ENCODE peak calls at places on chromosomes 12 and 14, in six cellular contexts. G is HepG2, P is HCT116, Q is K562, E is GM12878, F is NT2/D1. H is an unnamed sample.

GRCh38 chr12:121124402-121125109 is 8.1 kb upstream of the P2RX7 start:
- DNase-seq in G (peak; percentile 90), P (peak; percentile 87), Q (no peak), E (no peak), F (peak; percentile 46), H (no peak)

GRCh38 chr12:32134144-32134888 is 27.7 kb downstream of the BICD1 start:
- DNase-seq in G (no peak), P (no peak), Q (no peak), E (peak; percentile 61), F (no peak), H (no peak)

GRCh38 chr12:32457251-32458025 is 58.1 kb downstream of the FGD4 start:
- DNase-seq in G (no peak), P (no peak), Q (no peak), E (no peak), F (no peak), H (no peak)

GRCh38 chr12:2797721-2798418 is 3.1 kb downstream of the FKBP4 start:
- DNase-seq in G (no peak), P (no peak), Q (no peak), E (no peak), F (no peak), H (no peak)

GRCh38 chr12:12715459-12716150 is 1.6 kb upstream of the CDKN1B start:
- DNase-seq in G (no peak), P (no peak), Q (peak; percentile 48), E (no peak), F (no peak), H (no peak)

GRCh38 chr12:113097716-113098427 is 37.7 kb downstream of the RASAL1 start:
- DNase-seq in G (no peak), P (no peak), Q (no peak), E (no peak), F (no peak), H (peak; percentile 73)

GRCh38 chr12:113098428-113099028 is 37.0 kb downstream of the RASAL1 start:
- DNase-seq in G (peak; percentile 79), P (peak; percentile 79), Q (peak; percentile 78), E (no peak), F (peak; percentile 68), H (peak; percentile 78)

GRCh38 chr14:93974833-93975232 is 1.5 kb downstream of the ASB2 start:
- DNase-seq in G (no peak), P (no peak), Q (no peak), E (no peak), F (no peak), H (no peak)

GRCh38 chr12:41189395-41190251 is 1.5 kb downstream of the PDZRN4 start:
- DNase-seq in G (no peak), P (no peak), Q (no peak), E (no peak), F (no peak), H (no peak)

GRCh38 chr14:21197418-21198205 is 41.7 kb upstream of the OR5AU1 start:
- DNase-seq in G (no peak), P (no peak), Q (no peak), E (no peak), F (no peak), H (no peak)

GRCh38 chr14:80275208-80275850 is 64.0 kb upstream of the DIO2 start:
- DNase-seq in G (no peak), P (no peak), Q (no peak), E (no peak), F (no peak), H (no peak)

GRCh38 chr12:6929806-6930452 is 2.2 kb downstream of the ATN1 start:
- DNase-seq in G (no peak), P (no peak), Q (peak; percentile 83), E (no peak), F (no peak), H (no peak)

GRCh38 chr14:33184587-33184986 is 245.9 kb downstream of the NPAS3 start:
- DNase-seq in G (no peak), P (no peak), Q (peak; percentile 1), E (no peak), F (no peak), H (no peak)

GRCh38 chr12:28698541-28698940 is 450.5 kb upstream of the FAR2 start:
- DNase-seq in G (no peak), P (no peak), Q (no peak), E (no peak), F (no peak), H (no peak)
- TF ChIP-seq ZNF274 in G (no peak), P (no peak), Q (no peak), E (no peak), F (no peak), H (no peak)

DNA sequence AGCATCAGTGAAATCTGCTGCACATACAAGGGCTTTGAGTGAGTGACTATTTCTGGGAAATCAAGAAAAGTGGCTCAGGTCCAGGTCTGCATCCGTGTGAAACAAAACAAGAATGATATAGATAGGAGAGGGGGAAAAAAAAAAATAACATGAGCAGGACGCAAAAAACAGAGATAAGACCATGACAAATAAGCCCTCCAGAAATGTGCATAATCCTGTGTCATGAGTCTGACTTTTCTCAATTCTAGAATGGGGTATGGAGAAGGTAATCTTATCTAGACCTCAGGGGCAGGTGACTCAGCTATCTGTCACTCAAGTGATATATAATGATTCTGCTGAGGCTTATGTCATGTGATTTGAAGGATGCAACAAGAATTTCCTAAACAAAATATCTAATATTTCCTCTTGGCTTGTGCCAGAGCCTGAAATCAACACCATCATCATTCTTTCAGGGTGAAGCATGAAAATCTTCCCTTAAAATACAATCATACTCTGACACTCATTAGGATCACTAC is 250.0 kb downstream of the PHLDA1 start:
- DNase-seq in G (no peak), P (peak; percentile 49), Q (peak; percentile 77), E (no peak), F (no peak), H (no peak)
- TF ChIP-seq ZNF274 in G (no peak), P (no peak), Q (no peak), E (no peak), F (no peak), H (no peak)

DNA sequence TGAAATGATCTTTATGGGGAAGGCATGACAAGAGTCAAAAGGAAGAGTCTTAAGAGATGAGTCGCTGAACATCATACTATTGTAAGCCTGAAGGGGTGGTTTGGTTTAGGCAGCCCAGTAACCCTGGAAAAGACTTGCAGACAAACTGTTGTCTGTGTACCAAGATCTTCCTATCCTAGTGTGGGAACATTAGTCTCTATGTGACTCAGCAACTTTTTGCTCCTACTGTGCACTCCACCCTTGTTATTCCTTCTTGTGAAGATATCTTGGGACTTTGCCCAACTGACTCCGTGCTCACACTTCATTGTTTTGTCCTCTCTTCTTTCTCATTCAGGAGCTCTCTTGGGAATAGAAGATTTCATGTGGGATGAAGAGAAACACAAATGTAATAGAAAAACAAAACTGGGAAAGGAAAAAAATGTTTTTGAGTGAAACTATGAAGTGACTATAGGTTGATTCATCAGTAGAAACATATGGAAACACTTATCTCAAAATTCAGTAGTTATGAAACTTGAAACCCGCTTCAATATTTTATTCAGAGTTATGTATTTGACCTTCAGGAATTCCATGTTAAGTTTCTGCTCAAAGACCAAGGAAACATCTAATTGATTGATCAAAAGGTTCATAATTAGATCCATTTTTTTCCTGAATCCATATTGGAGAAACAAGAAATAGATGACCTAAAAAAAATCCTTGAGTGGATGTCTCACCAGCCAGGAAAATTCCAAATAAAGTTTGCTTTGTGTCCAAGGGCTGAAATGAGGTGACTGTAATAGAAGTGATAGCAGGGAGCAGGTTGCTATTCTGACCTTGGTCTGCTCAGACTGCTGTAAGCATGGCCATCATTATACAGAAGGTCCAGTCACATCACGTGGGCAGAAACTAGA is 67.2 kb downstream of the BTG1 start:
- DNase-seq in G (no peak), P (peak; percentile 12), Q (peak; percentile 83), E (no peak), F (no peak), H (no peak)
- TF ChIP-seq ZNF274 in G (no peak), P (no peak), Q (no peak), E (no peak), F (no peak), H (no peak)

DNA sequence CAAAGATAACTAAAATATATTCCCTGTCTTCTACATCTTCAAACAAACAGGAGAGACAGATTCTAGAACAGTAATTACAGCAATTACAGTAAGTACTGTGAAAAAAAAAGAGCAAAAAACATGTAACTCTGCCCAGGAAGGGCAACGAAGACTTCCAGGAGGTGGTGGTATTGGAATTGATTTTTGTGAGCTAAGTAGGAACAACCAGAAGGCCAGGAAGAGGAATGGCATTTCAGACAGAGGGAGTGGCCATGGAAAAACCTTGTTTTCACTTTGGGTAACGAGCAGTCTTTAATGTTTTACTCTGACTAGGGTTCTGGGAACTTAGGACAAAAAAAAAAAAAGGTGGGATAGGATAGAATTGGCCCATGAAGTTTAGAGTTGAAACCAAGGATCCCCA is 196.3 kb upstream of the PLEKHG7 start:
- DNase-seq in G (no peak), P (no peak), Q (no peak), E (no peak), F (no peak), H (no peak)
- TF ChIP-seq ZNF274 in G (no peak), P (no peak), Q (no peak), E (no peak), F (no peak), H (no peak)

DNA sequence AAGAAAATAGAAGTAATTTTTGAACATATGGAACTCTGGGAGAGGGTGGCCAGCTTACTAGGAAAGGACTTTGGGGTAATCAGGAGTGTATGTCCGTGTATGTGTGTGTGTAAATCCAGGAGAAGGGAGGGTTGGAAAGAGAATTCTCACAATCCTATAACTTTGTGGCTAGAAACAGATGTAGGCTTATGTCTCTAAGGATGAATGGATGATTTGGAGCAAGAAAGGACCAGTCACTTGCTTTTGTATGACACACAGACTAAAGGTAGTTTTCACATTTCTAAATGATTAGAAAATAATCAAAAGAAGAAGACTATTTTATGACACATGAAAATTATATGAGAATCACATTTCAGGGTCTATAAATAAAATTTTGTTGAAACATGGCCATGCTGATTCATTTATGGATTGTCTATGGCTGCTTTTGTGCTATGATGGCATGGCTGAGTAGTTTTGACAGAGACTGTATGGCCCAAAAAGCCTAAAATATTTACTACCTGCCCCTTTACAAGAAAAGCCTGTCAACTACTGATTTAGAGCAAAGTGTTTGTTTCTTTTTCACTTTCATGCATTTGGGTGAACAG is 49.4 kb upstream of the FRMD6 start:
- DNase-seq in G (no peak), P (no peak), Q (no peak), E (no peak), F (no peak), H (no peak)
- TF ChIP-seq ZNF274 in G (no peak), P (no peak), Q (no peak), E (no peak), F (no peak), H (no peak)

H was measured in H1.